ENCODE peak calls at places on chromosomes 16 and 17, in five cellular contexts. I is K562, V is HCT116, B is HepG2, M is GM12878. L is an unnamed sample.

GRCh38 chr17:57405486-57406072 is 149.3 kb downstream of the MSI2 start:
- DNase-seq in M (no peak), I (no peak), B (no peak), V (no peak), L (no peak)

GRCh38 chr16:85286970-85287814 is 174.9 kb upstream of the CIBAR2 start:
- DNase-seq in M (no peak), B (no peak), I (peak), V (no peak), L (peak)

GRCh38 chr17:57570740-57571344 is 174.3 kb downstream of the CCDC182 start:
- DNase-seq in B (no peak), I (no peak), V (no peak), M (no peak), L (no peak)

GRCh38 chr16:28549301-28549899 is 4.3 kb upstream of the SGF29 start:
- DNase-seq in M (no peak), B (peak), V (peak), I (no peak), L (peak)

GRCh38 chr17:80952291-80952690 is 39.4 kb upstream of the CHMP6 start:
- DNase-seq in M (no peak), B (no peak), I (no peak), V (no peak), L (peak)

GRCh38 chr17:81682565-81683207 is 911 bp downstream of the ARL16 start:
- DNase-seq in B (no peak), M (no peak), V (no peak), I (no peak), L (peak)

GRCh38 chr17:50593321-50593720 is 32.8 kb downstream of the CACNA1G start:
- DNase-seq in I (no peak), V (no peak), M (no peak), B (peak), L (peak)

GRCh38 chr16:57145046-57145963 is 40.5 kb downstream of the PSME3IP1 start:
- DNase-seq in M (no peak), I (peak), V (no peak), B (no peak), L (no peak)

GRCh38 chr17:29588017-29588557 is 1.4 kb downstream of the GIT1 start:
- DNase-seq in V (no peak), I (no peak), B (no peak), M (no peak), L (no peak)

GRCh38 chr16:71781741-71782140 is 26.9 kb downstream of the AP1G1 start:
- DNase-seq in M (no peak), V (no peak), I (no peak), B (peak), L (no peak)

GRCh38 chr16:23424292-23424958 is 28.6 kb downstream of the COG7 start:
- DNase-seq in B (no peak), I (no peak), V (no peak), M (no peak), L (no peak)

GRCh38 chr17:16255481-16255901 is 38.5 kb downstream of the PIGL start:
- DNase-seq in V (no peak), M (no peak), B (peak), I (no peak), L (no peak)

GRCh38 chr17:16261049-16261448 is 44.0 kb downstream of the PIGL start:
- DNase-seq in M (no peak), V (no peak), I (no peak), B (no peak), L (no peak)

GRCh38 chr17:16262201-16262600 is 45.2 kb downstream of the PIGL start:
- DNase-seq in V (no peak), B (no peak), M (no peak), I (no peak), L (no peak)

GRCh38 chr17:16258916-16259315 is 41.9 kb downstream of the PIGL start:
- DNase-seq in M (no peak), B (no peak), I (no peak), V (no peak), L (no peak)

DNA sequence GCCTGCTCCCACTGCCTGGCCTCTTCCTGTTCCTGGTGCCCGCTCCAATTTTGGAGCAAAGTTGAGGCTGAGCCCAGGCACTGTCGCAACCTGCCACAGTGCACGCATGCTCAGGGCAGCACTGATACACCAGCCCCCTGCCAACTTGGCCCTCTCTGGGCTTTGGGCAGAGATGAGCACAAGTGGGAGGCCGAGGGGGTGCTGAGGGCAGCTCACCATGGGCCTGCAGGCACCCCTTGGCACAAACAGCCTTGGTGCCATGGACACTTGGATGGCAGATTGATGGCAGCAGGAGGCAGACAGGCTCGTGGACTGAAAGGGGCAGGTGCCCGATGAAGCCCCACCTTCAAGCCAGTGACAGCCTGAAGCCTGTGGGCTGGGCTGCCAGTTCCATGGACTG is 42.9 kb downstream of the PIGL start:
- DNase-seq in V (no peak), B (no peak), I (no peak), M (no peak), L (no peak)
- TF ChIP-seq ZBTB33 in V (no peak), B (no peak), I (no peak), M (no peak), L (no peak)

DNA sequence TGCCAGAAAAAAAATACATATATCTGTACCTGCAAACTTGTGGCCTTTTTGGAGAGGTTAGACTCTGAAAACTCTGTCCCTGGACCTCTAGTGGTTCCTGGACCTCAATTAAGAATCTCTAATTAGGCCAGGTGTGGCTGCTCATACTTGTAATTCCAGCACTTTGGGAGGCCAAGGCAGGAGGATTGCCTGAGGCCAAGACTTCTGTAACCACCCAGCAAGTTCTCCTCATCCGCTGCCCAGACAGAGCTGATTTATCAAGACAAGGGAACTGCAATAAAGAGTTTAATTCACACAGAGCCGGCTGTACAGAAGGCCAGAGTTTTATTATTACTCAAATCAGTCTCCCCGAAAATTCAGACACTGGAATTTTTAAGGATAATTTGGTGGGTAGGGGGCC is 4.2 kb downstream of the ASPA start:
- DNase-seq in M (no peak), I (no peak), V (no peak), B (no peak), L (no peak)
- TF ChIP-seq ZBTB33 in M (no peak), I (no peak), V (no peak), B (no peak), L (no peak)

GRCh38 chr17:79072544-79072943 is 2.1 kb upstream of the ENGASE start:
- DNase-seq in B (no peak), M (no peak), V (no peak), I (no peak), L (no peak)

GRCh38 chr17:79073706-79074088 is 927 bp upstream of the ENGASE start:
- DNase-seq in B (peak), I (no peak), V (no peak), M (no peak), L (no peak)

GRCh38 chr17:79074650-79075432 is at the start of gene ENGASE:
- DNase-seq in B (peak), V (peak), M (peak), I (peak), L (peak)

GRCh38 chr17:79071161-79071560 is 3.5 kb upstream of the ENGASE start:
- DNase-seq in I (no peak), V (no peak), B (no peak), M (no peak), L (no peak)

GRCh38 chr17:79073016-79073705 is 1.5 kb upstream of the ENGASE start:
- DNase-seq in I (no peak), V (no peak), M (no peak), B (no peak), L (no peak)
- TF ChIP-seq ZBTB33 in I (no peak), V (no peak), M (no peak), B (no peak), L (no peak)

GRCh38 chr17:67372751-67373150 is 4.3 kb upstream of the PITPNC1 start:
- DNase-seq in I (no peak), M (no peak), V (no peak), B (no peak), L (no peak)
- TF ChIP-seq ZBTB33 in I (no peak), M (no peak), V (no peak), B (no peak), L (no peak)

GRCh38 chr17:36675786-36676185 is 74.4 kb downstream of the MRM1 start:
- DNase-seq in V (no peak), B (no peak), M (no peak), I (no peak), L (no peak)
- TF ChIP-seq ZBTB33 in V (no peak), B (no peak), M (no peak), I (no peak), L (no peak)

GRCh38 chr17:35708951-35709350 is 22.5 kb upstream of the RASL10B start:
- DNase-seq in I (no peak), M (peak), V (no peak), B (no peak), L (no peak)
- TF ChIP-seq ZBTB33 in I (no peak), M (no peak), V (no peak), B (no peak), L (no peak)

GRCh38 chr17:77127735-77128361 is 12.9 kb upstream of the SEC14L1 start:
- DNase-seq in I (no peak), B (no peak), V (no peak), M (no peak), L (no peak)
- TF ChIP-seq ZBTB33 in I (peak), B (no peak), V (no peak), M (no peak), L (no peak)

L was measured in SK-N-SH.